ENCODE peak calls at places on chromosome 10, in seven cellular contexts. C, J, E, L, O, X and R are unnamed samples. For H3K4me1, the result is how much of the 10 kb centered on the place peaks cover.

GRCh38 chr10:110279062-110279986 is 25.4 kb downstream of the SMNDC1 start:
- DNase-seq in X (peak), E (no peak), L (peak), O (peak), C (peak), J (peak), R (peak)

GRCh38 chr10:78915331-78915626 is 153.5 kb upstream of the ZMIZ1 start:
- DNase-seq in E (peak), X (no peak), C (no peak), J (no peak), O (no peak), L (no peak), R (no peak)

GRCh38 chr10:73908853-73909611 is 1.9 kb upstream of the PLAU start:
- DNase-seq in X (peak), O (peak), E (no peak), C (no peak), J (peak), L (peak), R (no peak)

GRCh38 chr10:62379394-62379793 is 5.2 kb downstream of the ZNF365 start:
- DNase-seq in X (no peak), L (no peak), J (no peak), C (no peak), O (no peak), E (no peak), R (no peak)

GRCh38 chr10:90871279-90871760 is 454 bp upstream of the RPP30 start:
- DNase-seq in X (peak), C (no peak), E (no peak), L (no peak), O (peak), J (peak), R (no peak)

GRCh38 chr10:91587710-91588638 is 44.9 kb downstream of the PPP1R3C start:
- DNase-seq in O (peak), E (no peak), J (peak), X (peak), L (no peak), C (no peak), R (no peak)

GRCh38 chr10:129971381-129972144 is 7.5 kb upstream of the EBF3 start:
- DNase-seq in L (no peak), X (peak), E (peak), J (peak), O (peak), C (peak), R (no peak)

GRCh38 chr10:60188548-60188947 is 201.1 kb downstream of the ANK3 start:
- DNase-seq in O (no peak), X (no peak), C (no peak), J (no peak), L (no peak), E (no peak), R (no peak)

GRCh38 chr10:110600487-110601101 is 33.1 kb downstream of the SMC3 start:
- DNase-seq in O (no peak), J (peak), E (no peak), X (peak), L (no peak), C (no peak), R (no peak)

GRCh38 chr10:78450239-78450638 is 416.6 kb downstream of the RPS24 start:
- DNase-seq in J (no peak), C (no peak), E (no peak), X (no peak), O (no peak), L (no peak), R (peak)

GRCh38 chr10:110138197-110138812 is 69.1 kb upstream of the MXI1 start:
- DNase-seq in J (peak), L (no peak), O (no peak), C (no peak), X (peak), E (no peak), R (no peak)

GRCh38 chr10:21099291-21099800 is 202.2 kb upstream of the NEBL start:
- DNase-seq in L (no peak), C (no peak), O (no peak), X (no peak), J (no peak), E (no peak), R (no peak)

GRCh38 chr10:78712147-78712546 is 356.6 kb upstream of the ZMIZ1 start:
- DNase-seq in O (peak), X (no peak), E (no peak), L (no peak), J (no peak), C (no peak), R (peak)

GRCh38 chr10:99779335-99779734 is 3.1 kb upstream of the ABCC2 start:
- DNase-seq in E (no peak), J (peak), L (no peak), C (no peak), O (no peak), X (peak), R (no peak)

GRCh38 chr10:61836888-61837747 is 64.4 kb upstream of the ARID5B start:
- DNase-seq in C (no peak), O (no peak), E (no peak), L (no peak), J (peak), X (no peak), R (no peak)

GRCh38 chr10:70321233-70321632 is 37.4 kb upstream of the NPFFR1 start:
- DNase-seq in E (no peak), J (no peak), X (no peak), L (no peak), O (no peak), C (no peak), R (no peak)

GRCh38 chr10:70317943-70318318 is 34.1 kb upstream of the NPFFR1 start:
- DNase-seq in C (no peak), J (no peak), E (peak), O (no peak), L (no peak), X (no peak), R (no peak)

GRCh38 chr10:70319183-70319582 is 35.4 kb upstream of the NPFFR1 start:
- DNase-seq in O (no peak), E (no peak), X (no peak), C (no peak), J (no peak), L (no peak), R (no peak)

GRCh38 chr10:70320751-70321150 is 36.9 kb upstream of the NPFFR1 start:
- DNase-seq in E (no peak), X (no peak), L (no peak), O (no peak), J (no peak), C (no peak), R (no peak)

GRCh38 chr10:70319824-70320223 is 36.0 kb upstream of the NPFFR1 start:
- DNase-seq in X (no peak), O (no peak), C (no peak), L (no peak), J (no peak), E (no peak), R (no peak)
- H3K4me1 ChIP-seq in X (under half), O (under half), C (under half), L (under half), J (under half), E (under half), R (under half)

GRCh38 chr10:22230331-22230833 is 12.6 kb upstream of the EBLN1 start:
- DNase-seq in L (no peak), J (peak), O (no peak), E (no peak), X (no peak), C (no peak), R (peak)
- H3K27ac ChIP-seq in L (peak), J (peak), O (peak), E (peak), X (no peak), C (peak), R (no peak)

GRCh38 chr10:80453715-80454525 is at the start of gene TSPAN14:
- DNase-seq in C (peak), E (peak), O (peak), L (peak), J (peak), X (peak), R (peak)
- TF ChIP-seq POLR2A in C (no peak), E (peak), O (peak), L (peak), J (peak), X (peak), R (peak)

GRCh38 chr10:114623155-114623554 is 34.9 kb downstream of the ABLIM1 start:
- DNase-seq in C (no peak), X (no peak), E (no peak), L (no peak), O (no peak), J (no peak), R (no peak)
- H3K4me1 ChIP-seq in C (under half), X (under half), E (under half), L (half or more), O (under half), J (under half), R (under half)

GRCh38 chr10:117448840-117449239 is 73.6 kb upstream of the PDZD8 start:
- DNase-seq in J (no peak), X (no peak), E (peak), L (no peak), C (no peak), O (no peak), R (no peak)
- H3K27ac ChIP-seq in J (no peak), X (no peak), E (no peak), L (no peak), C (no peak), O (peak), R (no peak)

GRCh38 chr10:52314007-52314821 is at the start of gene DKK1:
- DNase-seq in J (peak), C (peak), L (peak), E (peak), X (peak), O (no peak), R (peak)
- TF ChIP-seq POLR2A in J (peak), C (no peak), L (no peak), E (no peak), X (no peak), O (no peak), R (no peak)